ENCODE peak calls at places on chromosomes 6 and 20, in four cellular contexts. X is cardiac fibroblast, D is GM10248, S is neural crest cell. M is an unnamed sample.

GRCh38 chr6:16667509-16667908 is 93.8 kb downstream of the ATXN1 start:
- DNase-seq in X (peak), D (no peak), S (no peak), M (no peak)

GRCh38 chr20:57596998-57597939 is 23.0 kb downstream of the ZBP1 start:
- DNase-seq in X (peak), D (peak), S (peak), M (peak)

GRCh38 chr6:110322151-110323003 is 35.8 kb downstream of the METTL24 start:
- DNase-seq in X (no peak), D (no peak), S (no peak), M (no peak)

GRCh38 chr6:14228571-14228970 is 111.0 kb downstream of the CD83 start:
- DNase-seq in X (peak), D (no peak), S (no peak), M (no peak)

GRCh38 chr6:109892451-109893435 is 85.4 kb upstream of the GPR6 start:
- DNase-seq in X (no peak), D (no peak), S (no peak), M (peak)

GRCh38 chr6:4225207-4225872 is 90.0 kb upstream of the ECI2 start:
- DNase-seq in X (no peak), D (no peak), S (peak), M (no peak)

GRCh38 chr20:50540620-50541605 is 30.7 kb downstream of the PTPN1 start:
- DNase-seq in X (peak), D (no peak), S (no peak), M (peak)

GRCh38 chr6:116229287-116229913 is 24.5 kb downstream of the TSPYL4 start:
- DNase-seq in X (peak), D (no peak), S (peak), M (peak)

GRCh38 chr20:40960521-40960956 is 68.1 kb upstream of the TOP1 start:
- DNase-seq in X (no peak), D (no peak), S (no peak), M (no peak)

GRCh38 chr20:48807586-48808381 is 20.0 kb downstream of the PREX1 start:
- DNase-seq in X (no peak), D (no peak), S (no peak), M (no peak)

GRCh38 chr6:105851586-105851985 is 234.6 kb upstream of the PRDM1 start:
- DNase-seq in X (no peak), D (no peak), S (no peak), M (no peak)

GRCh38 chr20:40685349-40685748 is 3.7 kb downstream of the MAFB start:
- DNase-seq in X (no peak), D (no peak), S (no peak), M (no peak)

GRCh38 chr6:84926756-84927155 is 162.4 kb upstream of the TBX18 start:
- DNase-seq in X (peak), D (no peak), S (no peak), M (peak)

GRCh38 chr6:97947841-97948240 is 664.8 kb upstream of the MMS22L start:
- DNase-seq in X (peak), D (no peak), S (no peak), M (peak)

GRCh38 chr6:121917834-121918559 is 481.5 kb upstream of the HSF2 start:
- DNase-seq in X (peak), D (no peak), S (no peak), M (no peak)

GRCh38 chr6:137451926-137452325 is 42.3 kb downstream of the OLIG3 start:
- DNase-seq in X (peak), D (no peak), S (no peak), M (no peak)

GRCh38 chr6:31952140-31952805 is 6.4 kb downstream of the CFB start:
- DNase-seq in X (peak), D (peak), S (peak), M (peak)

GRCh38 chr20:42380287-42380686 is 762.1 kb upstream of the CHD6 start:
- DNase-seq in X (no peak), D (no peak), S (no peak), M (no peak)

GRCh38 chr6:156686429-156686939 is 90.7 kb upstream of the ARID1B start:
- DNase-seq in X (peak), D (no peak), S (no peak), M (no peak)

GRCh38 chr6:113995632-113996031 is 24.7 kb upstream of the HDAC2 start:
- DNase-seq in X (peak), D (no peak), S (no peak), M (peak)

GRCh38 chr6:157223486-157223885 is 99.8 kb downstream of the TMEM242 start:
- DNase-seq in X (no peak), D (no peak), S (no peak), M (no peak)

DNA sequence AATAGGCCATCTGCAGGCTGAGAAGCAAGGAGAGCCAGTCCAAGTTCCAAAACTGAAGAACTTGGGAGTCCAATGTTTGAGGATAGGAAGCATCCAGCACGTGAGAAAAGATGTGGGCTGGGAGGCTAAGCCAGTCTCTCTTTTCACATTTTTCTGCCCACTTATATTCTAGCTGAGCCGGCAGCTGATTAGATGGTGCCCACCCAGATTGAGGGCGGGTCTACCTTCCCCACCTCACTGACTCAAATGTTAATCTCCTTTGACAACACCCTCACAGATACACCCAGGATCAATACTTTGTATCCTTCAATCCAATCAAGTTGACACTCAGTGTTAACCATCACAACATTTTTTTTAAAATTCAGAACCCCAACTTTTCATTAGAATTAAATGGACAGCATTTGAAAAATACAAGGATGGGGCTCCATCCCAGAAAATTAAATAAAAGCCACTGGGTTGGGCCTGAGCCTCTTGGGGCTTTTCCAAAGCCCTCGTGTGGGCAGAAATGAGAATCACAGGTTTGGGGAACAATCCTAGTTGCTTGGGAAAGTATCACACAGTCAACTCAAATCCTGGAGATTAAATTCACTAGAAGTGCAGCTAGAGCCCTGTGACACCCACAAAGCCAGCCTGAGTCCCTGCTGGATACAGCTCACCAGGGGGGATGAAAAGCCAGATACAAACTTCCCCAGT is 2.2 kb downstream of the CLDN20 start:
- DNase-seq in X (no peak), D (no peak), S (no peak), M (no peak)
- TF ChIP-seq CTCF in X (peak), D (no peak), S (no peak), M (peak)

GRCh38 chr6:139895205-139895793 is 520.9 kb upstream of the CITED2 start:
- DNase-seq in X (peak), D (no peak), S (no peak), M (peak)
- TF ChIP-seq CTCF in X (peak), D (no peak), S (peak), M (no peak)

GRCh38 chr6:69185276-69185675 is 550.2 kb downstream of the ADGRB3 start:
- DNase-seq in X (no peak), D (no peak), S (no peak), M (no peak)

GRCh38 chr6:69181964-69182363 is 546.9 kb downstream of the ADGRB3 start:
- DNase-seq in X (peak), D (no peak), S (no peak), M (no peak)

GRCh38 chr6:69180361-69181067 is 545.4 kb downstream of the ADGRB3 start:
- DNase-seq in X (peak), D (no peak), S (no peak), M (no peak)

GRCh38 chr6:69179681-69180080 is 544.6 kb downstream of the ADGRB3 start:
- DNase-seq in X (peak), D (no peak), S (no peak), M (peak)
- TF ChIP-seq CTCF in X (no peak), D (no peak), S (no peak), M (no peak)

GRCh38 chr20:51775241-51775640 is 7.1 kb upstream of the ATP9A start:
- DNase-seq in X (no peak), D (no peak), S (no peak), M (no peak)
- TF ChIP-seq CTCF in X (no peak), D (no peak), S (no peak), M (no peak)

DNA sequence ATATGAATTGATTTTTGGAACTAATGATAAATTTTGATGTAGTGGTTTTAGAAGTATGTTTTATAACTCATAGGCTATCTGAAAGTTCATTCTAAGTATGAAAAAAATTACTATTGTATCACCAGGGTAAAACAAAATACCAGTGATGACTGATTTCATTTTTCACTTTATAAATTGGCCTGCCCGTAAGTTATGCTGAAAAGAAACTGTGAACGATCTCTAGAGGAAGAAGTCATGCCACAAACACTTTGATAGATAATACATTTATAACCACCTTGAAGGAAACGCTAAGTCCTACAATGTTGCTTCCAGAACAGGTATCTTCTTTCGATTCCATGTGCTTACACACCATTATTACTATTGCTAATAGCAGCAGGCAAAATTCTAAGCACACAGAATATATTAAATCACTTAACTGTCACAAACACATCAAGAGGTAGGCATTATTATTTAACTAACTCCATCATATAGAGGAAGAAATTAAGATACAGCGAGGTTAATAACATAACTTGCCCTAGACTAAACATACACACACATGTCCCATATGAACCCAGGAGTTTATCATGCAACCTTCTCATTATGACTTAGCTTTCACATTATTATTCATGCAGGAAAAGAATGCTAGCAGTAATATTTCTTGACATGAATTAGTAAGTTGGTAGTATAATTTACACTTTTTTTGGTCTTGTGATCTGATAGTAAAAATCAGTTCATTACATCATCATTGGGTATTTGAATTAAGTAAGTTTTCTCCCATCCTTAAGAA is 44.7 kb downstream of the RGS17 start:
- DNase-seq in X (peak), D (no peak), S (no peak), M (no peak)
- TF ChIP-seq CTCF in X (no peak), D (no peak), S (no peak), M (no peak)

DNA sequence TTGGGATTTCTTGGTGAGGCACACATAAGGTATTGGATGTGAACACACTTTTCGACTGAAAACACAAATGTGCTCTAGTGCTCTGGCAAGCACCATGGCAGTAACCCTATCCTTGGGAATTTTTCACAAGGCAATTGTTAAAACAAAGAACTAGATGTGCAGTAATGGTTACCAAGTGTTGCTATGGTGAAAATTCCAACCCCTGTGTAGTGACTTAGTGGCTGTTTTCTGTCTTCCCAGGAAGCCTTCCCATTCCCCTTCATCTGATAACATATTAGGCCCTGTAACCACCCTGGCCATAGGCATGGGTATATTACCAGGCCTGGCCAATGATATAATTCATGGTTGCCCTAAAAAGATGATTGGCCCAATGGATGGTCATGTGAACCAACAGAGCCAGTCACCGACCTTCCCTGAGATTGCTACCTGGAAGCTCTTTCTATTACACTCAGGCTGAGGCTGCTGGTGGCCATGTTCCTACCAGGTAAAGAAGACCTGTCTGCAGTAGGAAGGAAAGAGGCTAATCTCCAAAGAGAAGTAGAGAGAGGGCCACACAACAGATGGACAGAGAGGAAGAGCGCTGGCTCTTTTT is 4.1 kb downstream of the C20orf202 start:
- DNase-seq in X (no peak), D (no peak), S (no peak), M (no peak)
- TF ChIP-seq CTCF in X (no peak), D (no peak), S (no peak), M (no peak)

GRCh38 chr6:39004801-39005200 is 43.8 kb upstream of the GLP1R start:
- DNase-seq in X (no peak), D (no peak), S (no peak), M (no peak)

GRCh38 chr6:39007575-39007974 is 41.0 kb upstream of the GLP1R start:
- DNase-seq in X (no peak), D (no peak), S (no peak), M (no peak)

GRCh38 chr6:39005774-39006173 is 42.8 kb upstream of the GLP1R start:
- DNase-seq in X (no peak), D (no peak), S (no peak), M (no peak)

GRCh38 chr6:39003488-39003887 is 45.1 kb upstream of the GLP1R start:
- DNase-seq in X (no peak), D (no peak), S (no peak), M (no peak)

DNA sequence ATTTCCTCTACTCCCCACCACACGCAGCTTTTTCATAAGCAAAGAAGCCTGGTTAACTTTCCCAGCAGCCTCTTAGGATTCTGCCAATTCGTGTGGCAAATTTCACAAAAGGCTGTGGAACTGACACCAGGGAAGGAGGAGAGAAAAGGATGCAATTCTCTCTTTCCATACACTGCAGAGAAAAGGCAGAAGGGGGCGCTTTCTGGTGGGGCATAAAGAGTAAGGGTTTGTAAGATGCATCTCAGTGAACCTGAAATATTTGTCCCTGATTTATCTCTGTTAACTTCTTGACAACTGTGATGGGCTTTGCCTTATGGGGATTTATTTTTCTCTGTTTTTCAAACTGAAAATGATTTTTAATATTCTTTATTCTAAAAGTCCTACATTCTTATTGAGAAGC is 45.5 kb upstream of the GLP1R start:
- DNase-seq in X (peak), D (no peak), S (peak), M (peak)
- TF ChIP-seq CTCF in X (peak), D (peak), S (peak), M (no peak)

DNA sequence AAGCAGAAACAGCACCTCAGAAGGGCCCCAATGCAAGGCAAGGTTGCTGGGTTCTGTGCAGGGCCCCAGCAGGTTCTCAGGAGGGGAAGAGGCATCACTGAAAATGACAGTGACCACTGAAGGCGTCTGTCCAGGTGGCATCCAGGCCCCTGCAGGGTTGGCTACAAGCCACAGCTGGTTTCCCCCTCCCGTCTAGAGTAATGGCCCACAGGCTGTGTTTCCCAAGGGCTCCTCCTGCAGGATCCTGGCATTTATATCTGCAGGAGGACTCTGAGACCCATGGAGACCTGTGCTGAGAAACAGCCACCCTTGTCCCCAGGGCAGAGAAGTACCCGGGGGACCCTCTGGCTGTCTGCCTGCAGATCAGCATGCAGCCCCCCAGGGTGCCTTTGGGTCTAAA is 205.1 kb downstream of the TAF4 start:
- DNase-seq in X (no peak), D (no peak), S (no peak), M (no peak)
- TF ChIP-seq CTCF in X (no peak), D (no peak), S (no peak), M (no peak)

GRCh38 chr6:41901882-41902519 is 6.8 kb upstream of the USP49 start:
- DNase-seq in X (peak), D (peak), S (no peak), M (peak)
- TF ChIP-seq CTCF in X (peak), D (peak), S (peak), M (peak)

DNA sequence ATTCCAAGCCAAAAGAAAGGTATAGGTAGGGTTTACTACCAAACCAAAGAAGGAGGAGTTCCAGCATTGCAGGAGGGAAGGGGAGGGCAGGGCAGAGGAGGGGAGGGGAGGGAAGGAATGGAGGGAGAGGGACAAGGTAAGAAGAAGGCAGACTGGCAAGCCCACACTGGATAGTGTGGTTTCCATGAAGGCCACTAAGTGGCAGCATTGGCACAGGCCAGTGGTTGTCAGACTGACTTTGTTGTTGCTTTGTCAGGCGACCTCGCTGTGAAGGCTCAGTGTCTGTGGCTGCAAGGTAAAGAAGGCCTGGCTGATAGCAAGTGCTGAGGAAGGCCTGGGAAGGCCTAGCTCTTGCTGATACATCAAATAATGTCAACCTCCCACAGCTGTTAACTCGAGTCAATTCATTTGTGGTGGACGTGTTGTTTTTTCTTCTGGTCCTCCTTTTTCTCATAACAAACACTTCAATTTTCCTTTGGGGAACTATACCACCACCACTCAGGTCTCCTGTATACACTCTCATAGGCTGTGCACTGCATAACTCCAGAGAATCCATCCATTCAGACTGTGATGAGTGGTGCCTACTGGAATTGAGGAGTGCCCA is 7.7 kb upstream of the ZNF334 start:
- DNase-seq in X (peak), D (peak), S (peak), M (peak)
- TF ChIP-seq CTCF in X (peak), D (peak), S (peak), M (peak)

M was measured in MCF 10A.